ENCODE peak calls at places on chromosomes 1 and 21, in five cellular contexts. One of them, this sample, is unnamed.

GRCh38 chr1:111841746-111842145 is 86.0 kb downstream of the DDX20 start:
- DNase-seq in K562: no peak
- DNase-seq in IMR-90: no peak
- DNase-seq in HepG2: no peak
- DNase-seq in SK-N-SH: no peak
- DNase-seq in this sample: no peak

GRCh38 chr1:184407816-184408510 is 21.1 kb downstream of the C1orf21 start:
- DNase-seq in K562: no peak
- DNase-seq in IMR-90: peak
- DNase-seq in HepG2: no peak
- DNase-seq in SK-N-SH: no peak
- DNase-seq in this sample: no peak

GRCh38 chr1:14876747-14877146 is 276.8 kb upstream of the TMEM51 start:
- DNase-seq in K562: no peak
- DNase-seq in IMR-90: no peak
- DNase-seq in HepG2: no peak
- DNase-seq in SK-N-SH: no peak
- DNase-seq in this sample: no peak

GRCh38 chr1:181986907-181987305 is 74.6 kb downstream of the ZNF648 start:
- DNase-seq in K562: no peak
- DNase-seq in IMR-90: no peak
- DNase-seq in HepG2: no peak
- DNase-seq in SK-N-SH: no peak
- DNase-seq in this sample: no peak

GRCh38 chr1:7223334-7224080 is 438.3 kb downstream of the CAMTA1 start:
- DNase-seq in K562: no peak
- DNase-seq in IMR-90: peak
- DNase-seq in HepG2: no peak
- DNase-seq in SK-N-SH: no peak
- DNase-seq in this sample: no peak

GRCh38 chr1:184340984-184341383 is 45.8 kb upstream of the C1orf21 start:
- DNase-seq in K562: no peak
- DNase-seq in IMR-90: no peak
- DNase-seq in HepG2: no peak
- DNase-seq in SK-N-SH: no peak
- DNase-seq in this sample: no peak

GRCh38 chr1:228338521-228339051 is 68.0 kb downstream of the TRIM11 start:
- DNase-seq in K562: peak
- DNase-seq in IMR-90: no peak
- DNase-seq in HepG2: no peak
- DNase-seq in SK-N-SH: no peak
- DNase-seq in this sample: no peak

GRCh38 chr1:18199462-18199861 is 91.9 kb downstream of the IGSF21 start:
- DNase-seq in K562: no peak
- DNase-seq in IMR-90: no peak
- DNase-seq in HepG2: no peak
- DNase-seq in SK-N-SH: peak
- DNase-seq in this sample: no peak

GRCh38 chr1:146034976-146035469 is 13.5 kb upstream of the HJV start:
- DNase-seq in K562: peak
- DNase-seq in IMR-90: no peak
- DNase-seq in HepG2: peak
- DNase-seq in SK-N-SH: no peak
- DNase-seq in this sample: no peak

GRCh38 chr21:42554251-42554937 is 40.7 kb downstream of the SLC37A1 start:
- DNase-seq in K562: no peak
- DNase-seq in IMR-90: no peak
- DNase-seq in HepG2: no peak
- DNase-seq in SK-N-SH: no peak
- DNase-seq in this sample: no peak

GRCh38 chr21:42221581-42222345 is 2.8 kb downstream of the ABCG1 start:
- DNase-seq in K562: no peak
- DNase-seq in IMR-90: peak
- DNase-seq in HepG2: no peak
- DNase-seq in SK-N-SH: no peak
- DNase-seq in this sample: no peak

GRCh38 chr1:230084408-230085177 is 17.6 kb downstream of the GALNT2 start:
- DNase-seq in K562: no peak
- DNase-seq in IMR-90: peak
- DNase-seq in HepG2: peak
- DNase-seq in SK-N-SH: peak
- DNase-seq in this sample: no peak

GRCh38 chr21:32381571-32381970 is 11.2 kb downstream of the URB1 start:
- DNase-seq in K562: no peak
- DNase-seq in IMR-90: no peak
- DNase-seq in HepG2: no peak
- DNase-seq in SK-N-SH: no peak
- DNase-seq in this sample: no peak

GRCh38 chr1:232891116-232891515 is 59.3 kb upstream of the NTPCR start:
- DNase-seq in K562: no peak
- DNase-seq in IMR-90: peak
- DNase-seq in HepG2: no peak
- DNase-seq in SK-N-SH: no peak
- DNase-seq in this sample: no peak

GRCh38 chr1:7489586-7489985 is 281.5 kb upstream of the VAMP3 start:
- DNase-seq in K562: no peak
- DNase-seq in IMR-90: no peak
- DNase-seq in HepG2: no peak
- DNase-seq in SK-N-SH: no peak
- DNase-seq in this sample: no peak

GRCh38 chr1:214862421-214862820 is 220.1 kb upstream of the KCNK2 start:
- DNase-seq in K562: no peak
- DNase-seq in IMR-90: peak
- DNase-seq in HepG2: no peak
- DNase-seq in SK-N-SH: no peak
- DNase-seq in this sample: no peak

GRCh38 chr1:152811050-152811449 is 721 bp upstream of the LCE1B start:
- DNase-seq in K562: no peak
- DNase-seq in IMR-90: no peak
- DNase-seq in HepG2: no peak
- DNase-seq in SK-N-SH: no peak
- DNase-seq in this sample: no peak

DNA sequence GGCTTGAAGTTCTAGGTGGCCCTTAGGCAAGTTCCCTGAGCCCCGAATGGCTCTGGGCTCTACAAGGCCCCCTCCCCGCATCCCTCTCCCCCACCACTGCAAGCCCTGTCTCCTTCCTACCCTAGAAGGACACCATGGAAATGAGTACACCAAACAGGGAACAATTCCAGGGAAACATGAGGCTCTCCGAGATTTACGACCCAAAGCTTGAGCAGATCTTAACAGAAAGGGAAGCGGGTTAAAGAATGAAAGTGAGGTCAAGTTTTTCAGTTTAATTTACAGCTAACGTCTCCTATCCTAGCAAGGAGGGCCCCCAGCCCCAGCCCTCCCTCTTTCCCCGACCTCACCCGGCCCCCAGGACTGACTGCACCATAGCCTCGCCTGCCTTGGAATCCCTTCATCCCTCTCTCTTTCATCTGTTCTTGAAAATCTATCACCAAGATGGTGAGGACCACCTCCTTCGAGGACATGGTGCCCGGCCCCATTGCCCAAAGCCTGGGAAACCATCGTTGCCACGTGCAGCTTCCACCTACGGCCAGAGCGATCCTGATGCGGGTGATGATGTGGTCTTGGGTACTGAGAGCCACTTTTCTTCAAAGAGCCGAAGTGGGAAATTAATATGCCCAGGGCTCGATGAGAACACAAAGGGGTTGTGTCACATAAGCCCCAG is 30.5 kb downstream of the SIM2 start:
- DNase-seq in K562: no peak
- DNase-seq in IMR-90: no peak
- DNase-seq in HepG2: no peak
- DNase-seq in SK-N-SH: no peak
- DNase-seq in this sample: no peak
- TF ChIP-seq MXI1 in K562: no peak
- TF ChIP-seq MXI1 in IMR-90: no peak
- TF ChIP-seq MXI1 in HepG2: no peak
- TF ChIP-seq MXI1 in SK-N-SH: no peak
- TF ChIP-seq MXI1 in this sample: no peak

GRCh38 chr1:28437924-28438699 is 67.7 kb upstream of the RCC1 start:
- DNase-seq in K562: peak
- DNase-seq in IMR-90: peak
- DNase-seq in HepG2: peak
- DNase-seq in SK-N-SH: peak
- DNase-seq in this sample: no peak
- TF ChIP-seq MXI1 in K562: no peak
- TF ChIP-seq MXI1 in IMR-90: peak
- TF ChIP-seq MXI1 in HepG2: peak
- TF ChIP-seq MXI1 in SK-N-SH: no peak
- TF ChIP-seq MXI1 in this sample: no peak

DNA sequence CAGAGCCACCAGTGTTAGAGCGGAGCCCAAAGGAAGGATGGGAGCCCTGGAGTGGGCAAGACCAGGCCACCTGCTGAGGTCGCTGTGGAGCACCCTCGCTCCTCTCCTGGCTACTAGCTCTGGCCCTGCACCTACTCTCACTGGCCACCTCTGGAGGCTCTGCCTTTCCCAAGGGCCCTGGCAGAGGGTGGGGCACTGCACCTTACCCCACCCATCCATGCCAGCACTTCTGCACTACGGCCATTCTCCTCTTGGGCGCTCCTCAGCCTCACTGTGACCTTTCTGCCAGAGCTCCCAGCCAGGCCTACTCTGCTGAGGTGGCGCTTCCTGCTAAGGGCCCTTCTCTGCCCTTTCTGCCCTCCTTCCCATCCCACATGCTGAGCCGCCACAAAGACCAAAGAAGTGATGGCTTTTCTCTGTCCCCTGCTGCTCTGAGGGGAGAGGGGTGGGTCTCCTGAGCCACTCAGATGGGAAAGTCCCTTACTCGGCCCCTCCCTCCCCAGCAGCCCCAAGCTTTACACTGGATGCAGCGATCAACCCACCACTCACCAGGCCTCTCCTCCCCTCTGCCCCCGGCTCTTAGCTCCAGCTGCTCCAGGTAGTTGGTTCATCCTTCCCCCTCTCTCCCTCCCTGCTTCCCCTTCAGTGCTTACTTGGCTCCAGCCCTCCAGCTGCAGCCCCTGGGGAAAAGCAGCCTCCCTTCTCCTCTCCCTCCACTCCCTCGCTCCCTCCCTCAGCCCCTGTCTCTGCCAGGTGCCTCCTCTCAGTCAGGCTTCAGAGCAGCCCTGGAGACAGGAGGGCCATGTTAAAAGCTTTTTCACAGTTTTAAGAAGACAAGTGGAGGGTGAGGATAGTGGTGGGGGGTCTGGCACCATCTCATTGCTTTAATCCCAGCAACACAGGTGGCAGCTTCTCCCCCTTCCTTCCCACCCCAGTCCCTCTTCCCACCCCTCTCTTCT is 14.8 kb upstream of the TMEM222 start:
- DNase-seq in K562: peak
- DNase-seq in IMR-90: no peak
- DNase-seq in HepG2: peak
- DNase-seq in SK-N-SH: no peak
- DNase-seq in this sample: no peak
- TF ChIP-seq MXI1 in K562: no peak
- TF ChIP-seq MXI1 in IMR-90: no peak
- TF ChIP-seq MXI1 in HepG2: no peak
- TF ChIP-seq MXI1 in SK-N-SH: no peak
- TF ChIP-seq MXI1 in this sample: no peak

GRCh38 chr1:41648844-41649243 is 164.4 kb upstream of the EDN2 start:
- DNase-seq in K562: no peak
- DNase-seq in IMR-90: no peak
- DNase-seq in HepG2: no peak
- DNase-seq in SK-N-SH: no peak
- DNase-seq in this sample: no peak

GRCh38 chr1:41650176-41650519 is 165.7 kb upstream of the EDN2 start:
- DNase-seq in K562: no peak
- DNase-seq in IMR-90: no peak
- DNase-seq in HepG2: no peak
- DNase-seq in SK-N-SH: no peak
- DNase-seq in this sample: no peak

GRCh38 chr1:41647202-41648135 is 163.0 kb upstream of the EDN2 start:
- DNase-seq in K562: no peak
- DNase-seq in IMR-90: no peak
- DNase-seq in HepG2: no peak
- DNase-seq in SK-N-SH: no peak
- DNase-seq in this sample: no peak

GRCh38 chr1:41649445-41650175 is 165.1 kb upstream of the EDN2 start:
- DNase-seq in K562: no peak
- DNase-seq in IMR-90: no peak
- DNase-seq in HepG2: no peak
- DNase-seq in SK-N-SH: no peak
- DNase-seq in this sample: no peak

DNA sequence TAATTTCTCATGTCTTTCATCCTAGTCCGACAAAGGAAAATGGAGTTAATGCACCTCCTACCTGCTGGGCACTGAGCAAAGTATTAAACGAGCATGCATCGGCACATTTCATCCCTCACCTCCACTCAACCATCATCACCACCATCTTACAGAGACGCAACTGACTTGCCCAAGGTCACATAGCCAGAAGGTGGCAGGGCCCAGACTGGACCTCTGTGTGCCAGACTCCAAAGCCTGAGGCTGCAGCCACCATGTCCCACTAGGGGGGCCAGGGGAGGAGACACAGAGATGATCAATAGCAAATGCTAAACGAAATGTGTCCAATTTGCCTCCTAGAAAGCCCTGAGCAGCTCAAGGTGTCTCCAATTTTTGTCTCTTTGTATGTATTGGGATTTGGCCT is 163.7 kb upstream of the EDN2 start:
- DNase-seq in K562: no peak
- DNase-seq in IMR-90: no peak
- DNase-seq in HepG2: no peak
- DNase-seq in SK-N-SH: no peak
- DNase-seq in this sample: no peak
- TF ChIP-seq MXI1 in K562: no peak
- TF ChIP-seq MXI1 in IMR-90: no peak
- TF ChIP-seq MXI1 in HepG2: no peak
- TF ChIP-seq MXI1 in SK-N-SH: no peak
- TF ChIP-seq MXI1 in this sample: no peak

GRCh38 chr21:43731891-43732711 is 13.2 kb downstream of the PDXK start:
- DNase-seq in K562: no peak
- DNase-seq in IMR-90: no peak
- DNase-seq in HepG2: no peak
- DNase-seq in SK-N-SH: no peak
- DNase-seq in this sample: no peak

GRCh38 chr21:43733060-43733459 is 14.1 kb downstream of the PDXK start:
- DNase-seq in K562: no peak
- DNase-seq in IMR-90: no peak
- DNase-seq in HepG2: no peak
- DNase-seq in SK-N-SH: no peak
- DNase-seq in this sample: no peak

GRCh38 chr21:43734131-43734634 is 15.3 kb downstream of the PDXK start:
- DNase-seq in K562: no peak
- DNase-seq in IMR-90: no peak
- DNase-seq in HepG2: no peak
- DNase-seq in SK-N-SH: no peak
- DNase-seq in this sample: no peak

GRCh38 chr21:43734830-43735229 is 15.9 kb downstream of the PDXK start:
- DNase-seq in K562: no peak
- DNase-seq in IMR-90: peak
- DNase-seq in HepG2: no peak
- DNase-seq in SK-N-SH: no peak
- DNase-seq in this sample: no peak

GRCh38 chr21:43733529-43734071 is 14.7 kb downstream of the PDXK start:
- DNase-seq in K562: no peak
- DNase-seq in IMR-90: peak
- DNase-seq in HepG2: no peak
- DNase-seq in SK-N-SH: no peak
- DNase-seq in this sample: no peak
- TF ChIP-seq MXI1 in K562: no peak
- TF ChIP-seq MXI1 in IMR-90: peak
- TF ChIP-seq MXI1 in HepG2: no peak
- TF ChIP-seq MXI1 in SK-N-SH: no peak
- TF ChIP-seq MXI1 in this sample: no peak